ENCODE peak calls at places on chromosomes 16 and 17, in five cellular contexts. N is KG1; B is activated naive CD8-positive, alpha-beta T cell treated with anti-CD3 and anti-CD28 coated beads for 36 hours; J is NCI-H69; X is CD8-positive, alpha-beta memory T cell. O is an unnamed sample.

GRCh38 chr16:10692470-10692869 is 2.3 kb downstream of the TEKT5 start:
- DNase-seq in N (no peak), B (no peak), J (no peak), X (no peak), O (no peak)

GRCh38 chr17:66275651-66276050 is 26.8 kb upstream of the PRKCA start:
- DNase-seq in N (no peak), B (peak), J (peak), X (no peak), O (no peak)

GRCh38 chr17:7835818-7836595 is 2.0 kb downstream of the KDM6B start:
- DNase-seq in N (no peak), B (no peak), J (peak), X (peak), O (peak)

GRCh38 chr17:61542027-61542426 is 49.0 kb downstream of the NACA2 start:
- DNase-seq in N (no peak), B (no peak), J (no peak), X (no peak), O (no peak)

GRCh38 chr17:79033741-79034501 is 10.0 kb downstream of the C1QTNF1 start:
- DNase-seq in N (no peak), B (no peak), J (peak), X (no peak), O (no peak)

GRCh38 chr16:1158456-1159324 is 5.8 kb downstream of the CACNA1H start:
- DNase-seq in N (no peak), B (no peak), J (peak), X (no peak), O (no peak)

GRCh38 chr16:72210571-72210970 is 38.6 kb upstream of the PMFBP1 start:
- DNase-seq in N (no peak), B (no peak), J (peak), X (no peak), O (no peak)

GRCh38 chr16:240559-240958 is 5.9 kb downstream of the FAM234A start:
- DNase-seq in N (no peak), B (no peak), J (no peak), X (no peak), O (peak)

GRCh38 chr17:37744961-37745800 is at the start of gene HNF1B:
- DNase-seq in N (no peak), B (peak), J (no peak), X (no peak), O (peak)

GRCh38 chr17:61389670-61390478 is 9.8 kb upstream of the TBX2 start:
- DNase-seq in N (no peak), B (peak), J (peak), X (peak), O (peak)

GRCh38 chr17:29158515-29159275 is 21.5 kb downstream of the MYO18A start:
- DNase-seq in N (no peak), B (no peak), J (no peak), X (no peak), O (no peak)

GRCh38 chr17:1422907-1423306 is 22.9 kb upstream of the YWHAE start:
- DNase-seq in N (no peak), B (peak), J (no peak), X (no peak), O (no peak)

GRCh38 chr16:88442811-88443576 is 10.1 kb upstream of the ZFPM1 start:
- DNase-seq in N (no peak), B (peak), J (peak), X (peak), O (peak)

GRCh38 chr16:29147710-29148425 is 163.0 kb downstream of the LAT start:
- DNase-seq in N (no peak), B (no peak), J (no peak), X (no peak), O (no peak)

GRCh38 chr16:75065149-75065807 is 51.3 kb downstream of the LDHD start:
- DNase-seq in N (no peak), B (peak), J (peak), X (peak), O (no peak)

GRCh38 chr17:42271277-42271922 is 4.8 kb downstream of the STAT5B start:
- DNase-seq in N (no peak), B (no peak), J (no peak), X (no peak), O (no peak)

GRCh38 chr17:78196712-78197111 is 9.6 kb downstream of the AFMID start:
- DNase-seq in N (no peak), B (no peak), J (no peak), X (no peak), O (no peak)

O was measured in GM13977.